ENCODE peak calls at places on chromosome 7, in seven cellular contexts. One of them, this sample, is unnamed.

GRCh38 chr7:73823873-73824597 is 6.8 kb upstream of the CLDN4 start:
- DNase-seq in HTR-8/SVneo: no peak
- DNase-seq in ecto neural progenitor cell: no peak
- DNase-seq in foreskin keratinocyte: no peak
- DNase-seq in H7: peak; percentile 22
- DNase-seq in activated CD4-positive, alpha-beta T cell treated with anti-CD3 and anti-CD28 coated beads for 48 hours: no peak
- DNase-seq in substantia nigra: no peak
- DNase-seq in this sample: no peak

GRCh38 chr7:89503281-89503680 is 651.0 kb upstream of the STEAP1 start:
- DNase-seq in foreskin keratinocyte: no peak
- DNase-seq in substantia nigra: no peak
- DNase-seq in HTR-8/SVneo: no peak
- DNase-seq in ecto neural progenitor cell: no peak
- DNase-seq in H7: no peak
- DNase-seq in activated CD4-positive, alpha-beta T cell treated with anti-CD3 and anti-CD28 coated beads for 48 hours: no peak
- DNase-seq in this sample: no peak

GRCh38 chr7:131556912-131557457 is 557 bp upstream of the PODXL start:
- DNase-seq in foreskin keratinocyte: no peak
- DNase-seq in substantia nigra: no peak
- DNase-seq in H7: no peak
- DNase-seq in activated CD4-positive, alpha-beta T cell treated with anti-CD3 and anti-CD28 coated beads for 48 hours: no peak
- DNase-seq in HTR-8/SVneo: no peak
- DNase-seq in ecto neural progenitor cell: no peak
- DNase-seq in this sample: no peak

GRCh38 chr7:142389544-142389943 is 131.7 kb upstream of the PRSS58 start:
- DNase-seq in ecto neural progenitor cell: no peak
- DNase-seq in foreskin keratinocyte: no peak
- DNase-seq in activated CD4-positive, alpha-beta T cell treated with anti-CD3 and anti-CD28 coated beads for 48 hours: no peak
- DNase-seq in H7: no peak
- DNase-seq in substantia nigra: no peak
- DNase-seq in HTR-8/SVneo: no peak
- DNase-seq in this sample: peak; percentile 18

GRCh38 chr7:157514746-157515145 is 177.9 kb downstream of the DNAJB6 start:
- DNase-seq in HTR-8/SVneo: no peak
- DNase-seq in activated CD4-positive, alpha-beta T cell treated with anti-CD3 and anti-CD28 coated beads for 48 hours: no peak
- DNase-seq in foreskin keratinocyte: no peak
- DNase-seq in H7: peak; percentile 44
- DNase-seq in substantia nigra: no peak
- DNase-seq in ecto neural progenitor cell: no peak
- DNase-seq in this sample: no peak

GRCh38 chr7:157004839-157005455 is 5.5 kb downstream of the MNX1 start:
- DNase-seq in H7: no peak
- DNase-seq in HTR-8/SVneo: no peak
- DNase-seq in activated CD4-positive, alpha-beta T cell treated with anti-CD3 and anti-CD28 coated beads for 48 hours: no peak
- DNase-seq in ecto neural progenitor cell: no peak
- DNase-seq in substantia nigra: no peak
- DNase-seq in foreskin keratinocyte: no peak
- DNase-seq in this sample: no peak

GRCh38 chr7:116736927-116737715 is 65.1 kb downstream of the MET start:
- DNase-seq in activated CD4-positive, alpha-beta T cell treated with anti-CD3 and anti-CD28 coated beads for 48 hours: no peak
- DNase-seq in ecto neural progenitor cell: no peak
- DNase-seq in substantia nigra: no peak
- DNase-seq in foreskin keratinocyte: no peak
- DNase-seq in H7: no peak
- DNase-seq in HTR-8/SVneo: no peak
- DNase-seq in this sample: peak; percentile 80

GRCh38 chr7:151520419-151521229 is 929 bp upstream of the RHEB start:
- DNase-seq in activated CD4-positive, alpha-beta T cell treated with anti-CD3 and anti-CD28 coated beads for 48 hours: peak; percentile 64
- DNase-seq in foreskin keratinocyte: no peak
- DNase-seq in HTR-8/SVneo: no peak
- DNase-seq in ecto neural progenitor cell: peak; percentile 52
- DNase-seq in substantia nigra: peak; percentile 29
- DNase-seq in H7: peak; percentile 68
- DNase-seq in this sample: no peak

GRCh38 chr7:99997545-99998137 is 17.8 kb upstream of the ZKSCAN1 start:
- DNase-seq in activated CD4-positive, alpha-beta T cell treated with anti-CD3 and anti-CD28 coated beads for 48 hours: peak; percentile 72
- DNase-seq in H7: peak; percentile 81
- DNase-seq in ecto neural progenitor cell: peak; percentile 73
- DNase-seq in foreskin keratinocyte: no peak
- DNase-seq in HTR-8/SVneo: no peak
- DNase-seq in substantia nigra: peak; percentile 17
- DNase-seq in this sample: peak; percentile 32

GRCh38 chr7:22662031-22662430 is 65.0 kb upstream of the IL6 start:
- DNase-seq in H7: no peak
- DNase-seq in ecto neural progenitor cell: no peak
- DNase-seq in HTR-8/SVneo: no peak
- DNase-seq in substantia nigra: no peak
- DNase-seq in activated CD4-positive, alpha-beta T cell treated with anti-CD3 and anti-CD28 coated beads for 48 hours: no peak
- DNase-seq in foreskin keratinocyte: no peak
- DNase-seq in this sample: no peak

GRCh38 chr7:100003711-100004661 is 11.4 kb upstream of the ZKSCAN1 start:
- DNase-seq in activated CD4-positive, alpha-beta T cell treated with anti-CD3 and anti-CD28 coated beads for 48 hours: no peak
- DNase-seq in ecto neural progenitor cell: no peak
- DNase-seq in foreskin keratinocyte: no peak
- DNase-seq in substantia nigra: peak; percentile 60
- DNase-seq in H7: no peak
- DNase-seq in HTR-8/SVneo: no peak
- DNase-seq in this sample: no peak

GRCh38 chr7:17806631-17807030 is 133.7 kb downstream of the SNX13 start:
- DNase-seq in ecto neural progenitor cell: no peak
- DNase-seq in foreskin keratinocyte: no peak
- DNase-seq in activated CD4-positive, alpha-beta T cell treated with anti-CD3 and anti-CD28 coated beads for 48 hours: no peak
- DNase-seq in HTR-8/SVneo: no peak
- DNase-seq in H7: no peak
- DNase-seq in substantia nigra: no peak
- DNase-seq in this sample: no peak

GRCh38 chr7:45104844-45105587 is 6.5 kb downstream of the TBRG4 start:
- DNase-seq in HTR-8/SVneo: no peak
- DNase-seq in H7: no peak
- DNase-seq in activated CD4-positive, alpha-beta T cell treated with anti-CD3 and anti-CD28 coated beads for 48 hours: no peak
- DNase-seq in substantia nigra: no peak
- DNase-seq in ecto neural progenitor cell: no peak
- DNase-seq in foreskin keratinocyte: no peak
- DNase-seq in this sample: no peak

GRCh38 chr7:98077762-98078161 is 28.9 kb upstream of the LMTK2 start:
- DNase-seq in foreskin keratinocyte: no peak
- DNase-seq in activated CD4-positive, alpha-beta T cell treated with anti-CD3 and anti-CD28 coated beads for 48 hours: no peak
- DNase-seq in H7: no peak
- DNase-seq in substantia nigra: no peak
- DNase-seq in HTR-8/SVneo: no peak
- DNase-seq in ecto neural progenitor cell: no peak
- DNase-seq in this sample: no peak

GRCh38 chr7:20172736-20173334 is 44.3 kb downstream of the MACC1 start:
- DNase-seq in H7: peak; percentile 58
- DNase-seq in HTR-8/SVneo: peak; percentile 48
- DNase-seq in substantia nigra: no peak
- DNase-seq in foreskin keratinocyte: no peak
- DNase-seq in ecto neural progenitor cell: peak; percentile 74
- DNase-seq in activated CD4-positive, alpha-beta T cell treated with anti-CD3 and anti-CD28 coated beads for 48 hours: peak; percentile 17
- DNase-seq in this sample: peak; percentile 49

GRCh38 chr7:85052894-85053293 is 134.0 kb downstream of the SEMA3D start:
- DNase-seq in HTR-8/SVneo: no peak
- DNase-seq in foreskin keratinocyte: no peak
- DNase-seq in ecto neural progenitor cell: no peak
- DNase-seq in substantia nigra: no peak
- DNase-seq in H7: no peak
- DNase-seq in activated CD4-positive, alpha-beta T cell treated with anti-CD3 and anti-CD28 coated beads for 48 hours: no peak
- DNase-seq in this sample: no peak

GRCh38 chr7:113912881-113913280 is 5.9 kb downstream of the PPP1R3A start:
- DNase-seq in H7: no peak
- DNase-seq in substantia nigra: no peak
- DNase-seq in ecto neural progenitor cell: no peak
- DNase-seq in foreskin keratinocyte: no peak
- DNase-seq in activated CD4-positive, alpha-beta T cell treated with anti-CD3 and anti-CD28 coated beads for 48 hours: no peak
- DNase-seq in HTR-8/SVneo: no peak
- DNase-seq in this sample: no peak

GRCh38 chr7:82697897-82698296 is 254.3 kb upstream of the CACNA2D1 start:
- DNase-seq in ecto neural progenitor cell: no peak
- DNase-seq in foreskin keratinocyte: no peak
- DNase-seq in substantia nigra: no peak
- DNase-seq in H7: no peak
- DNase-seq in HTR-8/SVneo: no peak
- DNase-seq in activated CD4-positive, alpha-beta T cell treated with anti-CD3 and anti-CD28 coated beads for 48 hours: no peak
- DNase-seq in this sample: peak; percentile 53

This sample was measured in iris pigment epithelial cell.